ENCODE peak calls at places on chromosomes 12 and 14, in six cellular contexts. G is H9; I is activated T-cell treated with anti-CD3 and anti-CD28 coated beads, Interleukin-2, amount 50 U/mL, for 72 hours; Z is stimulated activated CD4-positive, alpha-beta T cell treated with anti-CD3 and anti-CD28 coated beads, Interleukin-4, amount 100 ng/mL, for 48 hours; V is stimulated activated CD8-positive, alpha-beta memory T cell treated with anti-CD3 and anti-CD28 coated beads, Interleukin-12 subunit alpha, Interleukin-12 subunit beta, amount 100 ng/mL, for 4 hours; N is activated CD4-positive, alpha-beta memory T cell treated with anti-CD3 and anti-CD28 coated beads, Interleukin-2, amount 10 ng/mL, durations not matched to agents 7 days and 5 days. E is an unnamed sample.

GRCh38 chr14:71751264-71751663 is 181.0 kb upstream of the RGS6 start:
- DNase-seq in G (no peak), I (peak; percentile 14), Z (no peak), V (no peak), N (peak; percentile 28), E (no peak)

GRCh38 chr12:8156416-8156815 is 399 bp upstream of the ZNF705A start:
- DNase-seq in G (no peak), I (no peak), Z (no peak), V (no peak), N (no peak), E (no peak)

GRCh38 chr14:30194769-30195168 is 267.1 kb upstream of the PRKD1 start:
- DNase-seq in G (no peak), I (no peak), Z (no peak), V (no peak), N (no peak), E (no peak)

GRCh38 chr12:28568709-28569108 is 378.5 kb downstream of the CCDC91 start:
- DNase-seq in G (no peak), I (no peak), Z (no peak), V (no peak), N (no peak), E (no peak)

GRCh38 chr14:91387996-91388395 is 29.6 kb downstream of the CCDC88C start:
- DNase-seq in G (no peak), I (no peak), Z (no peak), V (no peak), N (no peak), E (no peak)

GRCh38 chr12:91877461-91878230 is 268.0 kb downstream of the BTG1 start:
- DNase-seq in G (no peak), I (peak; percentile 43), Z (no peak), V (peak; percentile 22), N (peak; percentile 20), E (no peak)

GRCh38 chr12:112664569-112664968 is 127.0 kb upstream of the RPH3A start:
- DNase-seq in G (peak; percentile 45), I (no peak), Z (no peak), V (no peak), N (peak; percentile 19), E (peak; percentile 51)

GRCh38 chr14:95814363-95815225 is 62.0 kb upstream of the TUNAR start:
- DNase-seq in G (peak; percentile 13), I (no peak), Z (no peak), V (no peak), N (no peak), E (no peak)

GRCh38 chr12:64650762-64651161 is 40.5 kb downstream of the RASSF3 start:
- DNase-seq in G (no peak), I (no peak), Z (no peak), V (no peak), N (no peak), E (no peak)

GRCh38 chr14:106010783-106011182 is 484.4 kb downstream of the TMEM121 start:
- DNase-seq in G (no peak), I (no peak), Z (no peak), V (no peak), N (no peak), E (no peak)

GRCh38 chr12:107818984-107819383 is 44.5 kb downstream of the ASCL4 start:
- DNase-seq in G (no peak), I (no peak), Z (no peak), V (no peak), N (no peak), E (no peak)

GRCh38 chr12:118549506-118550109 is 173.3 kb downstream of the SUDS3 start:
- DNase-seq in G (no peak), I (no peak), Z (no peak), V (no peak), N (no peak), E (no peak)

GRCh38 chr12:79452906-79453305 is 237.9 kb downstream of the PAWR start:
- DNase-seq in G (no peak), I (no peak), Z (no peak), V (no peak), N (no peak), E (no peak)

GRCh38 chr14:85599939-85600338 is 70.0 kb downstream of the FLRT2 start:
- DNase-seq in G (no peak), I (no peak), Z (no peak), V (no peak), N (no peak), E (no peak)

GRCh38 chr12:109544955-109545531 is 28.3 kb downstream of the MMAB start:
- DNase-seq in G (no peak), I (no peak), Z (no peak), V (no peak), N (peak; percentile 53), E (no peak)

GRCh38 chr12:13702401-13702800 is 279.0 kb downstream of the GRIN2B start:
- DNase-seq in G (no peak), I (no peak), Z (no peak), V (no peak), N (no peak), E (no peak)

GRCh38 chr14:35368139-35368460 is 36.4 kb downstream of the NFKBIA start:
- DNase-seq in G (no peak), I (peak; percentile 27), Z (no peak), V (no peak), N (no peak), E (no peak)

GRCh38 chr12:51887476-51888315 is at the start of gene ANKRD33:
- DNase-seq in G (peak; percentile 94), I (no peak), Z (peak; percentile 10), V (no peak), N (no peak), E (no peak)

GRCh38 chr12:6828671-6829531 is 694 bp downstream of the P3H3 start:
- DNase-seq in G (peak; percentile 80), I (peak; percentile 58), Z (peak; percentile 39), V (no peak), N (no peak), E (no peak)

GRCh38 chr14:74949859-74950572 is 5.4 kb downstream of the PGF start:
- DNase-seq in G (no peak), I (no peak), Z (no peak), V (no peak), N (no peak), E (no peak)

GRCh38 chr12:114674201-114675047 is 9.6 kb downstream of the TBX3 start:
- DNase-seq in G (peak; percentile 63), I (no peak), Z (no peak), V (no peak), N (no peak), E (no peak)

GRCh38 chr12:38316391-38317129 is at the start of gene ALG10B:
- DNase-seq in G (peak; percentile 93), I (peak; percentile 93), Z (peak; percentile 79), V (peak; percentile 82), N (peak; percentile 93), E (peak; percentile 96)

GRCh38 chr12:54127538-54128259 is 61.1 kb downstream of the SMUG1 start:
- DNase-seq in G (no peak), I (no peak), Z (no peak), V (no peak), N (no peak), E (no peak)

GRCh38 chr12:127809236-127809635 is 457.7 kb upstream of the TMEM132C start:
- DNase-seq in G (no peak), I (no peak), Z (no peak), V (no peak), N (no peak), E (no peak)

GRCh38 chr14:104770851-104771272 is 17.9 kb downstream of the SIVA1 start:
- DNase-seq in G (no peak), I (no peak), Z (peak; percentile 23), V (no peak), N (no peak), E (no peak)

GRCh38 chr12:13242926-13243325 is 46.4 kb downstream of the EMP1 start:
- DNase-seq in G (no peak), I (no peak), Z (no peak), V (no peak), N (no peak), E (no peak)

GRCh38 chr14:69285661-69286255 is 25.8 kb downstream of the GALNT16 start:
- DNase-seq in G (no peak), I (no peak), Z (no peak), V (no peak), N (no peak), E (no peak)

E was measured in stimulated activated effector memory CD8-positive, alpha-beta T cell treated with anti-CD3 and anti-CD28 coated beads, Interleukin-12 subunit alpha, Interleukin-12 subunit beta, amount 100 ng/mL, for 72 hours.